ENCODE peak calls at places on chromosomes 3 and 15, in four cellular contexts. I is OCI-LY7, T is epithelial cell of esophagus, S is DMS 273 treated with DMSO at 0.1 percent for 48 hours. C is an unnamed sample.

GRCh38 chr15:31472636-31473383 is 146.2 kb downstream of the KLF13 start:
- DNase-seq in I (peak; percentile 39), S (peak; percentile 40), T (no peak), C (peak; percentile 21)

GRCh38 chr3:133996251-133996661 is 33.5 kb downstream of the SLCO2A1 start:
- DNase-seq in T (peak; percentile 34), S (peak; percentile 86), I (no peak), C (peak; percentile 88)

GRCh38 chr15:80072285-80072684 is 12.8 kb downstream of the ZFAND6 start:
- DNase-seq in S (peak; percentile 86), I (peak; percentile 85), T (peak; percentile 92), C (peak; percentile 97)

GRCh38 chr3:188257384-188257961 is 103.5 kb downstream of the LPP start:
- DNase-seq in I (no peak), S (no peak), T (no peak), C (no peak)

GRCh38 chr15:63599401-63600000 is 2.3 kb downstream of the FBXL22 start:
- DNase-seq in I (peak; percentile 53), S (peak; percentile 22), T (peak; percentile 77), C (no peak)

GRCh38 chr3:108222813-108223307 is 636 bp upstream of the IFT57 start:
- DNase-seq in I (peak; percentile 11), S (no peak), T (peak; percentile 8), C (peak; percentile 50)

GRCh38 chr3:183540501-183541234 is 14.8 kb downstream of the KLHL6 start:
- DNase-seq in S (no peak), I (no peak), T (no peak), C (no peak)

GRCh38 chr3:61445924-61446323 is 115.4 kb upstream of the PTPRG start:
- DNase-seq in T (no peak), S (no peak), I (no peak), C (no peak)

GRCh38 chr3:3031358-3031757 is 78.8 kb downstream of the IL5RA start:
- DNase-seq in T (no peak), I (no peak), S (no peak), C (no peak)

GRCh38 chr3:47850062-47850802 is 47.3 kb downstream of the DHX30 start:
- DNase-seq in I (peak; percentile 14), T (peak; percentile 36), S (no peak), C (no peak)

GRCh38 chr15:99310745-99311144 is 59.5 kb downstream of the LRRC28 start:
- DNase-seq in S (no peak), I (no peak), T (no peak), C (no peak)

GRCh38 chr15:81338422-81339007 is 14.6 kb upstream of the STARD5 start:
- DNase-seq in S (no peak), T (peak; percentile 40), I (no peak), C (no peak)

GRCh38 chr3:171673951-171674350 is 136.3 kb downstream of the PLD1 start:
- DNase-seq in S (no peak), T (no peak), I (no peak), C (no peak)

GRCh38 chr15:57237282-57237642 is 139.0 kb upstream of the CGNL1 start:
- DNase-seq in I (no peak), S (no peak), T (no peak), C (no peak)

GRCh38 chr3:143529018-143529478 is 319.2 kb downstream of the SLC9A9 start:
- DNase-seq in I (no peak), S (no peak), T (no peak), C (no peak)

GRCh38 chr15:63050737-63051700 is 8.5 kb downstream of the TPM1 start:
- DNase-seq in S (peak; percentile 8), I (no peak), T (no peak), C (no peak)

GRCh38 chr15:72685301-72685924 is 569 bp downstream of the HIGD2B start:
- DNase-seq in S (no peak), I (no peak), T (peak; percentile 6), C (no peak)

GRCh38 chr3:30290479-30290878 is 315.9 kb upstream of the TGFBR2 start:
- DNase-seq in T (no peak), I (no peak), S (no peak), C (no peak)

GRCh38 chr3:107999215-107999775 is 91.5 kb downstream of the CD47 start:
- DNase-seq in T (peak; percentile 81), I (no peak), S (no peak), C (no peak)

GRCh38 chr3:67472674-67473201 is 181.7 kb downstream of the SUCLG2 start:
- DNase-seq in I (no peak), T (no peak), S (no peak), C (no peak)

GRCh38 chr3:195251336-195252065 is 19.5 kb downstream of the XXYLT1 start:
- DNase-seq in S (no peak), I (no peak), T (no peak), C (no peak)

GRCh38 chr3:167843886-167844285 is 108.4 kb downstream of the SERPINI1 start:
- DNase-seq in S (no peak), I (peak; percentile 75), T (no peak), C (no peak)

GRCh38 chr15:22958487-22959280 is 21.5 kb downstream of the CYFIP1 start:
- DNase-seq in S (no peak), T (no peak), I (no peak), C (no peak)

GRCh38 chr15:24627443-24627842 is 48.1 kb upstream of the NPAP1 start:
- DNase-seq in I (no peak), T (no peak), S (no peak), C (no peak)

C was measured in NCI-H524 treated with DMSO at 0.1 percent for 48 hours.